ENCODE peak calls at places on chromosomes 6 and 20, in six cellular contexts. L, A, S, T, V and E are unnamed samples.

GRCh38 chr6:4371207-4371921 is 236.0 kb upstream of the ECI2 start:
- DNase-seq in L (peak; percentile 80), A (no peak), S (no peak), T (peak; percentile 42), V (peak; percentile 59), E (no peak)

GRCh38 chr6:53735896-53736295 is 58.9 kb upstream of the LRRC1 start:
- DNase-seq in L (no peak), A (no peak), S (no peak), T (no peak), V (no peak), E (peak; percentile 48)

GRCh38 chr20:46126440-46127056 is 8.4 kb downstream of the CD40 start:
- DNase-seq in L (no peak), A (no peak), S (no peak), T (no peak), V (no peak), E (no peak)

GRCh38 chr20:3021777-3022176 is 21.6 kb upstream of the GNRH2 start:
- DNase-seq in L (no peak), A (no peak), S (no peak), T (no peak), V (no peak), E (no peak)

GRCh38 chr6:127192911-127193503 is 73.7 kb upstream of the RNF146 start:
- DNase-seq in L (peak; percentile 87), A (no peak), S (no peak), T (peak; percentile 72), V (no peak), E (no peak)

GRCh38 chr6:37523412-37523811 is 23.7 kb upstream of the CCDC167 start:
- DNase-seq in L (no peak), A (no peak), S (no peak), T (no peak), V (no peak), E (no peak)

GRCh38 chr6:52541135-52541534 is 35.7 kb downstream of the TRAM2 start:
- DNase-seq in L (no peak), A (no peak), S (no peak), T (no peak), V (no peak), E (no peak)

GRCh38 chr6:111985202-111985731 is 68.6 kb upstream of the CCN6 start:
- DNase-seq in L (peak; percentile 85), A (no peak), S (no peak), T (peak; percentile 82), V (peak; percentile 93), E (peak; percentile 67)

GRCh38 chr20:37523012-37523391 is 2.0 kb downstream of the NNAT start:
- DNase-seq in L (no peak), A (no peak), S (no peak), T (no peak), V (no peak), E (no peak)

GRCh38 chr20:45848969-45849582 is 8.1 kb downstream of the ACOT8 start:
- DNase-seq in L (no peak), A (no peak), S (no peak), T (no peak), V (no peak), E (no peak)

GRCh38 chr6:3414704-3415453 is 42.0 kb downstream of the SLC22A23 start:
- DNase-seq in L (no peak), A (no peak), S (peak; percentile 31), T (no peak), V (peak; percentile 68), E (peak; percentile 47)

GRCh38 chr6:16760536-16761468 is at the start of gene ATXN1:
- DNase-seq in L (no peak), A (peak; percentile 49), S (peak; percentile 67), T (no peak), V (no peak), E (peak; percentile 64)

GRCh38 chr6:120354452-120355098 is 979.7 kb downstream of the TBC1D32 start:
- DNase-seq in L (no peak), A (no peak), S (no peak), T (no peak), V (peak; percentile 36), E (peak; percentile 18)

DNA sequence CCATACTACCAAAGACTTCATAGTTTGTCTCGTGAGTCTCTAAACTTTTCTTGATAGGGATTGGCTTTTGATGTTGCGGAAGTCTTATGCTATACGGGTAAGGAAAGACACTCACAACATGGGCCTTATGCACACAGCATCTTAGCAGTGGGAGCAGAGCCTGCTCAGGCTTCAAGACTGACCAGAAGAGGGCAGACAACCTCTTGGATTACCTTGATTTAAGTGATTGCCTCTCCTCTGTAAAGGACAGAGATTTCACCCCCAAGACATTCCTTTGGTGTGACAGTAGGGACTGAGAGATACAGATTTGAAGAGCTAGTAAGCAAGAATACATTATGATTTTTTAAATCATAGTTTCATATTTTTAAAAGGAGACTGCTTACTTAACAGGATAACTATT is 71.0 kb upstream of the SAMD3 start:
- DNase-seq in L (peak; percentile 84), A (no peak), S (peak; percentile 51), T (no peak), V (peak; percentile 74), E (peak; percentile 55)
- TF ChIP-seq CTCF in L (peak; percentile 83), A (peak; percentile 31), S (peak; percentile 67), T (peak; percentile 84), V (peak; percentile 85), E (peak; percentile 59)

GRCh38 chr6:75089921-75090320 is 115.9 kb downstream of the COL12A1 start:
- DNase-seq in L (no peak), A (no peak), S (no peak), T (no peak), V (no peak), E (no peak)

GRCh38 chr6:75096986-75097385 is 108.9 kb downstream of the COL12A1 start:
- DNase-seq in L (no peak), A (no peak), S (no peak), T (no peak), V (no peak), E (no peak)

GRCh38 chr6:75098709-75099108 is 107.1 kb downstream of the COL12A1 start:
- DNase-seq in L (peak; percentile 98), A (no peak), S (no peak), T (peak; percentile 86), V (peak; percentile 97), E (no peak)

GRCh38 chr6:75090574-75090973 is 115.3 kb downstream of the COL12A1 start:
- DNase-seq in L (no peak), A (no peak), S (no peak), T (no peak), V (no peak), E (no peak)

GRCh38 chr6:75094614-75095321 is 111.1 kb downstream of the COL12A1 start:
- DNase-seq in L (peak; percentile 94), A (no peak), S (no peak), T (peak; percentile 52), V (peak; percentile 96), E (no peak)
- TF ChIP-seq CTCF in L (peak; percentile 19), A (no peak), S (no peak), T (no peak), V (peak; percentile 15), E (no peak)

DNA sequence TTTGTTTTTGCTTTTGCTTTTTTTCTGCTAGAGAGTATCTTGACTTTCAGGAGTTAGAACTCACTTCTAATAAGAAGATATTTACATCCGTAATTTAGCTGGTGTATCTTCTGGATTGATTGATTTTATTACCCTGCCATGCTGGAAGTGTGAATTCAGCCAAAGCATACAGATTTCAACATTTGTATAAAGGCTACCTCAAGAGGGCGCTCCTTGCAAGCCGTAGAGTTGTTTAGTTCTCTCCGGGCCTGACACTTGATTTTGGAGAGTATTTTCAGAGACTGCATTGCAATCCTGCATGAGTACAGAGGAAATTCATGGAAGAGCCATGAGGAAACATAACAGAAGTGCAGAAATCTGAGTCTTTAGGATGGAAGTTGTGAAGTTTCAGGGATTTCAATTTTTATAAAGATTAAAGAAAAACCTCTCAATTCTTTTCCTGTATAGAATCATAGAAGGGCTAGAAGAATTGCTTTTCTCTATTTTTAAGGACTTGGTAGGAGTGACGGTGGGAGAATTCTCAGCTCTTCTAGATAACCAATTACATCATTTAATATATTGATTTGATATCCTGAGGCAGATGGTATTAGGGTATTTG is 66.7 kb upstream of the TIAM2 start:
- DNase-seq in L (peak; percentile 84), A (peak; percentile 49), S (peak; percentile 71), T (no peak), V (peak; percentile 74), E (peak; percentile 84)
- TF ChIP-seq CTCF in L (peak; percentile 78), A (peak; percentile 88), S (peak; percentile 76), T (peak; percentile 80), V (peak; percentile 64), E (peak; percentile 87)

GRCh38 chr6:35727206-35727934 is 9.5 kb upstream of the ARMC12 start:
- DNase-seq in L (peak; percentile 65), A (no peak), S (peak; percentile 54), T (no peak), V (peak; percentile 92), E (peak; percentile 52)
- TF ChIP-seq CTCF in L (no peak), A (no peak), S (no peak), T (no peak), V (no peak), E (no peak)

GRCh38 chr20:4896971-4897497 is 104.3 kb downstream of the SLC23A2 start:
- DNase-seq in L (no peak), A (no peak), S (no peak), T (no peak), V (no peak), E (peak; percentile 34)
- TF ChIP-seq CTCF in L (no peak), A (no peak), S (peak; percentile 30), T (no peak), V (no peak), E (no peak)

GRCh38 chr6:84688187-84688878 is 76.1 kb downstream of the TBX18 start:
- DNase-seq in L (peak; percentile 74), A (no peak), S (no peak), T (peak; percentile 11), V (peak; percentile 43), E (no peak)

GRCh38 chr6:84681693-84682326 is 82.6 kb downstream of the TBX18 start:
- DNase-seq in L (no peak), A (no peak), S (no peak), T (no peak), V (no peak), E (no peak)

GRCh38 chr6:84687487-84687886 is 76.9 kb downstream of the TBX18 start:
- DNase-seq in L (peak; percentile 76), A (no peak), S (no peak), T (peak; percentile 17), V (peak; percentile 26), E (no peak)

DNA sequence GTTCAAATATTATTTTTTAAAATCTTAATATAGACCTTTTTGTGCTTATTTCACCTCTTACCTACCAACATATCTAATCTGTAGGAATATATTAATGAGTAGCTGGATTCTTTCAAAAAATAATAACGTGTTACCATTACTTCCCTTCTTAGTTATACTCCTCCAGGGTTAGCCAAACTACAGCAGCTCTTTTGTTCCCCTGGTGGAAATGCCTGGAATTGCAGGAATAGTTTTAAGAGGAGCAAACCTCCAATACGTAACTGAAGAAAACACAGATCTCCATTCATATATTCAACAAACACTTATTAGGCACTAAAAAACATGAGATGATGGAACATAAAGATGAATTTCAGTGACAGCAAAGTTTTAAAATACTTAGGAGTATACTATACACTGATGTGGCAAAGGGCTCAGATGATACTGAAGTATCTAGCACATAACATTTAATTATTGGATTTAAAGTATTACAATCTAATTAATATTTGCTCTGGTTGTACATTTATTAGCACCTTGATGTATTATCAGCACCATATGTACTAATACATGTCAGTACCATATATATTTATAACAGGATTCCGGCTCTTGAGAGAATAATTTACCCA is 78.3 kb downstream of the TBX18 start:
- DNase-seq in L (no peak), A (no peak), S (no peak), T (no peak), V (no peak), E (peak; percentile 8)
- TF ChIP-seq CTCF in L (peak; percentile 52), A (peak; percentile 49), S (peak; percentile 55), T (peak; percentile 48), V (peak; percentile 57), E (peak; percentile 64)